ENCODE peak calls at places on chromosomes 13 and 19, in six cellular contexts. One of them, this sample, is unnamed.

GRCh38 chr19:41407271-41407670 is 9.7 kb downstream of the BCKDHA start:
- DNase-seq in IMR-90: no peak
- DNase-seq in H9: peak; percentile 67
- DNase-seq in mesendoderm: peak; percentile 67
- DNase-seq in mesenchymal stem cell: no peak
- DNase-seq in H1: no peak
- DNase-seq in this sample: no peak

GRCh38 chr19:29800086-29800825 is 11.5 kb upstream of the CCNE1 start:
- DNase-seq in IMR-90: no peak
- DNase-seq in H9: no peak
- DNase-seq in mesendoderm: no peak
- DNase-seq in mesenchymal stem cell: no peak
- DNase-seq in H1: no peak
- DNase-seq in this sample: no peak

GRCh38 chr13:51608857-51609406 is 24.7 kb downstream of the WDFY2 start:
- DNase-seq in IMR-90: no peak
- DNase-seq in H9: no peak
- DNase-seq in mesendoderm: no peak
- DNase-seq in mesenchymal stem cell: no peak
- DNase-seq in H1: no peak
- DNase-seq in this sample: no peak

GRCh38 chr13:97196340-97196739 is 25.8 kb upstream of the MBNL2 start:
- DNase-seq in IMR-90: no peak
- DNase-seq in H9: no peak
- DNase-seq in mesendoderm: peak; percentile 57
- DNase-seq in mesenchymal stem cell: no peak
- DNase-seq in H1: no peak
- DNase-seq in this sample: no peak

GRCh38 chr13:27470042-27470830 is 19.9 kb upstream of the MTIF3 start:
- DNase-seq in IMR-90: no peak
- DNase-seq in H9: no peak
- DNase-seq in mesendoderm: no peak
- DNase-seq in mesenchymal stem cell: no peak
- DNase-seq in H1: no peak
- DNase-seq in this sample: no peak

GRCh38 chr13:30446122-30446500 is 19.6 kb downstream of the HMGB1 start:
- DNase-seq in IMR-90: no peak
- DNase-seq in H9: no peak
- DNase-seq in mesendoderm: no peak
- DNase-seq in mesenchymal stem cell: no peak
- DNase-seq in H1: no peak
- DNase-seq in this sample: no peak

GRCh38 chr13:45623516-45624090 is 8.1 kb upstream of the ERICH6B start:
- DNase-seq in IMR-90: peak; percentile 16
- DNase-seq in H9: no peak
- DNase-seq in mesendoderm: peak; percentile 48
- DNase-seq in mesenchymal stem cell: peak; percentile 33
- DNase-seq in H1: no peak
- DNase-seq in this sample: no peak

GRCh38 chr13:110322828-110323171 is 15.7 kb downstream of the COL4A2 start:
- DNase-seq in IMR-90: no peak
- DNase-seq in H9: no peak
- DNase-seq in mesendoderm: no peak
- DNase-seq in mesenchymal stem cell: no peak
- DNase-seq in H1: no peak
- DNase-seq in this sample: no peak

GRCh38 chr19:8631425-8631819 is 989 bp downstream of the NFILZ start:
- DNase-seq in IMR-90: peak; percentile 36
- DNase-seq in H9: no peak
- DNase-seq in mesendoderm: peak; percentile 53
- DNase-seq in mesenchymal stem cell: peak; percentile 64
- DNase-seq in H1: no peak
- DNase-seq in this sample: peak; percentile 48

GRCh38 chr13:90883592-90883991 is 463.9 kb upstream of the MIR17HG start:
- DNase-seq in IMR-90: no peak
- DNase-seq in H9: no peak
- DNase-seq in mesendoderm: no peak
- DNase-seq in mesenchymal stem cell: no peak
- DNase-seq in H1: no peak
- DNase-seq in this sample: no peak

GRCh38 chr19:17530586-17530985 is 19.1 kb downstream of the PGLS start:
- DNase-seq in IMR-90: no peak
- DNase-seq in H9: peak; percentile 89
- DNase-seq in mesendoderm: peak; percentile 90
- DNase-seq in mesenchymal stem cell: no peak
- DNase-seq in H1: no peak
- DNase-seq in this sample: no peak

GRCh38 chr13:38223093-38223492 is 126.6 kb upstream of the UFM1 start:
- DNase-seq in IMR-90: peak; percentile 1
- DNase-seq in H9: no peak
- DNase-seq in mesendoderm: peak; percentile 68
- DNase-seq in mesenchymal stem cell: peak; percentile 31
- DNase-seq in H1: peak; percentile 17
- DNase-seq in this sample: peak; percentile 38

GRCh38 chr19:42185281-42185680 is 32.2 kb downstream of the DEDD2 start:
- DNase-seq in IMR-90: peak; percentile 28
- DNase-seq in H9: no peak
- DNase-seq in mesendoderm: no peak
- DNase-seq in mesenchymal stem cell: no peak
- DNase-seq in H1: no peak
- DNase-seq in this sample: no peak

GRCh38 chr19:29667941-29668340 is 2.7 kb downstream of the PLEKHF1 start:
- DNase-seq in IMR-90: no peak
- DNase-seq in H9: no peak
- DNase-seq in mesendoderm: no peak
- DNase-seq in mesenchymal stem cell: no peak
- DNase-seq in H1: no peak
- DNase-seq in this sample: no peak

DNA sequence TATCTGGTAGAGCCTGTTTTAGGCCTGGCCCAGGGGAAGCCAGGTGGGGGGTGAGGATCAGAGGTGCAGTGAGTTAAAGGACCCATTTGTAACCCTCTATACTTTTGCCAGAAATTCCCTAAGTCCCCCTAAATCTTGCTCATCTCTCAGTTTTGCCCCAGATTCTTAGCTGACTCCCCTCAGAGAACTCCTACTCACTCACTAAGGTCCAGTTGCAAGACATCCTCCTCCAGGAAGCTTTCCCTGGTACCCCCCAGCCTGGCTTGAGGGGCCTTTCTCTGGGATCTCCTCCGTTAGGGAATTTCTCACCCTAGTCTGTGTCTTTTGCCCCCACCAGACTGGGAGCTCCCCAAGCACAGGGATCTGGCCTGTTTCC is 1.9 kb downstream of the TSKS start:
- DNase-seq in IMR-90: no peak
- DNase-seq in H9: no peak
- DNase-seq in mesendoderm: peak; percentile 13
- DNase-seq in mesenchymal stem cell: no peak
- DNase-seq in H1: no peak
- DNase-seq in this sample: no peak
- H2BK15ac ChIP-seq in IMR-90: no peak overlapping the region
- H2BK15ac ChIP-seq in H9: no peak overlapping the region
- H2BK15ac ChIP-seq in mesendoderm: no peak overlapping the region
- H2BK15ac ChIP-seq in mesenchymal stem cell: no peak overlapping the region
- H2BK15ac ChIP-seq in H1: no peak overlapping the region
- H2BK15ac ChIP-seq in this sample: no peak overlapping the region

DNA sequence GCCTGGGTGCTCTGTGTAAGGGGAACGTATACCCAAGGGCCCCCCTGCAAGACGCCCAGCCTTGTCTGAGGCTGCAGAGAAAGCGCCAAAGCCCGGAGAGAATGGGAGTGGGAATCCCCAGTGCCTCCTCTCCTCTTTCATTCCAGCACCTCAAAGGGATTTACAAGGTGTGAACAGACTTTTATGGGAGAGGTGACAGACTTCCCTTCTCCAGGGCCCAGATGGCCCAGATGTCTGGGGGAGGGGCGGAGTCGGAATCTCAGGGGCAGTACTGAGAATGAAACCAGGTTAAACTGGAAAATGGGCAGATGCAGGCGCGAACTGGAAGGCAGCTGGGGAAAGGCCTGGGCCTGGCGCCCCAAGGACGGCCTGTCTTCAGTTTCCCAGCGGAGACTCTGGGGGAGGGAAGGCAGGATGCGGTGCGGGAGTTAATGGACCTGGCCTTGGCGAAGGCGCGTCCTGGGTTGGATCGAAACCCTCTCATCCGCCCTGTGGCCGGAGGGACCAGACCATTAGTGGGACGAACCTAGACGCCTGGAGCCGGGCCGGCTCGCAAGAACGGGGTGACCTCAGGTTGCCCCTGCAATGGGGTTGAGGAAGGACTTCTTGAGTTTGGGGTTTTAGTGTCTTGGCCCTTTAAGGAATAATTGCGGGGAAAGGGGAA is 622 bp upstream of the TRIP10 start:
- DNase-seq in IMR-90: peak; percentile 8
- DNase-seq in H9: no peak
- DNase-seq in mesendoderm: peak; percentile 98
- DNase-seq in mesenchymal stem cell: no peak
- DNase-seq in H1: no peak
- DNase-seq in this sample: no peak
- H3K18ac ChIP-seq in IMR-90: peak overlapping the region; percentile 87
- H3K18ac ChIP-seq in H9: peak overlapping the region; percentile 92
- H3K18ac ChIP-seq in mesendoderm: peak overlapping the region; percentile 99
- H3K18ac ChIP-seq in mesenchymal stem cell: peak overlapping the region; percentile 46
- H3K18ac ChIP-seq in H1: peak overlapping the region; percentile 85
- H3K18ac ChIP-seq in this sample: peak overlapping the region; percentile 89

GRCh38 chr13:48383384-48383783 is 29.5 kb downstream of the LPAR6 start:
- DNase-seq in IMR-90: no peak
- DNase-seq in H9: no peak
- DNase-seq in mesendoderm: no peak
- DNase-seq in mesenchymal stem cell: no peak
- DNase-seq in H1: no peak
- DNase-seq in this sample: no peak

GRCh38 chr13:48377857-48378256 is 35.1 kb downstream of the LPAR6 start:
- DNase-seq in IMR-90: peak; percentile 5
- DNase-seq in H9: no peak
- DNase-seq in mesendoderm: no peak
- DNase-seq in mesenchymal stem cell: no peak
- DNase-seq in H1: no peak
- DNase-seq in this sample: no peak
- H2BK15ac ChIP-seq in IMR-90: no peak overlapping the region
- H2BK15ac ChIP-seq in H9: no peak overlapping the region
- H2BK15ac ChIP-seq in mesendoderm: no peak overlapping the region
- H2BK15ac ChIP-seq in mesenchymal stem cell: no peak overlapping the region
- H2BK15ac ChIP-seq in H1: no peak overlapping the region
- H2BK15ac ChIP-seq in this sample: no peak overlapping the region

DNA sequence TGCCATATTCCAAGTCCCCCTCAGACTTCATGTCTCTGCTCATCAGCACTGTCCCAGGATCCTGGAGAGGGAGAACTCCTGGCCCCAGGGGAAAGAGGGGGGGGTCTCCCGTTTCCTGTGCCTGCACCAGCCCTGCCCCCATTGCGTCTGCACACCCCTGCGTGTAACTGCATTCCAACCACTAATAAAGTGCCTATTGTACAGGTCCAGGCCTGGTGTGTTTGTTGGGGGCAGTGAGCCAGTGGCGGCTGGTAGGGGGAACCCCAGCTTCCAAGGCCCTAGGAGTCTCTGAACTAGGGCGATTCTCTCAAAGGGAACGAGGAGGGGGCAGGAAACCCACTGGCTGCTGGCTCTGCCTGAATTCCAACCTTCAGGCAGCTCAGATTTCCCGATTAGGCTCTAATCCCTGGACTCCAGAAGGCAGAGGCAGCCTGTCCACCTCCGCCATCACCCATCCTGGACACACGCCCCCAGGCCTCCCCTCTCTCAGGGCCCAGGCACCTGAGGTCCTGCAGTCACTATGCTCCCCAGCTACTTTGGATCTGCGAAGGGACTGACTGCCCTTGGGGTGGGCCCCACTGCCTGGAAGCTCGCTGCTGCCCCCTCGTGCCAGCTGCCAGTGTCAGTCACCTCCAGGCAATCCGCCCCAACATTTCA is 9.7 kb upstream of the ILF3 start:
- DNase-seq in IMR-90: peak; percentile 69
- DNase-seq in H9: peak; percentile 91
- DNase-seq in mesendoderm: peak; percentile 88
- DNase-seq in mesenchymal stem cell: peak; percentile 79
- DNase-seq in H1: peak; percentile 68
- DNase-seq in this sample: peak; percentile 71
- H3K18ac ChIP-seq in IMR-90: no peak overlapping the region
- H3K18ac ChIP-seq in H9: no peak overlapping the region
- H3K18ac ChIP-seq in mesendoderm: no peak overlapping the region
- H3K18ac ChIP-seq in mesenchymal stem cell: no peak overlapping the region
- H3K18ac ChIP-seq in H1: peak overlapping the region; percentile 55
- H3K18ac ChIP-seq in this sample: peak overlapping the region; percentile 24

GRCh38 chr19:44728178-44728577 is 20.3 kb upstream of the BCL3 start:
- DNase-seq in IMR-90: no peak
- DNase-seq in H9: no peak
- DNase-seq in mesendoderm: no peak
- DNase-seq in mesenchymal stem cell: no peak
- DNase-seq in H1: no peak
- DNase-seq in this sample: no peak
- H2BK15ac ChIP-seq in IMR-90: peak overlapping the region; percentile 11
- H2BK15ac ChIP-seq in H9: no peak overlapping the region
- H2BK15ac ChIP-seq in mesendoderm: no peak overlapping the region
- H2BK15ac ChIP-seq in mesenchymal stem cell: no peak overlapping the region
- H2BK15ac ChIP-seq in H1: peak overlapping the region; percentile 61
- H2BK15ac ChIP-seq in this sample: no peak overlapping the region

GRCh38 chr13:40667622-40667978 is 1.2 kb upstream of the FOXO1 start:
- DNase-seq in IMR-90: no peak
- DNase-seq in H9: no peak
- DNase-seq in mesendoderm: peak; percentile 42
- DNase-seq in mesenchymal stem cell: no peak
- DNase-seq in H1: no peak
- DNase-seq in this sample: no peak
- H3K18ac ChIP-seq in IMR-90: no peak overlapping the region
- H3K18ac ChIP-seq in H9: no peak overlapping the region
- H3K18ac ChIP-seq in mesendoderm: no peak overlapping the region
- H3K18ac ChIP-seq in mesenchymal stem cell: no peak overlapping the region
- H3K18ac ChIP-seq in H1: peak overlapping the region; percentile 39
- H3K18ac ChIP-seq in this sample: no peak overlapping the region